ENCODE peak calls at places on chromosomes 7 and 10, in seven cellular contexts. H, A, X, Y, I, Z and V are unnamed samples.

GRCh38 chr7:129136887-129137647 is 7.4 kb upstream of the TSPAN33 start:
- DNase-seq in Y (no peak), I (no peak), Z (no peak), H (no peak), X (no peak), A (no peak), V (no peak)

GRCh38 chr7:139118234-139118802 is 8.8 kb upstream of the ZC3HAV1 start:
- DNase-seq in X (no peak), H (peak), Y (no peak), A (no peak), I (no peak), Z (no peak), V (no peak)

GRCh38 chr10:71258446-71259145 is 46.2 kb downstream of the UNC5B start:
- DNase-seq in X (no peak), I (no peak), Y (peak), H (no peak), Z (no peak), A (no peak), V (no peak)

GRCh38 chr10:25614652-25615051 is 319.4 kb upstream of the MYO3A start:
- DNase-seq in X (no peak), I (no peak), H (no peak), A (no peak), Y (no peak), Z (no peak), V (no peak)

GRCh38 chr7:55083206-55083605 is 64.4 kb downstream of the EGFR start:
- DNase-seq in Y (no peak), Z (no peak), A (no peak), X (no peak), H (no peak), I (no peak), V (no peak)

GRCh38 chr7:159107052-159107892 is 37.4 kb downstream of the VIPR2 start:
- DNase-seq in Y (peak), Z (no peak), X (no peak), I (no peak), A (no peak), H (no peak), V (peak)

GRCh38 chr7:13282377-13282980 is 595.0 kb downstream of the ARL4A start:
- DNase-seq in I (no peak), A (no peak), Z (no peak), H (no peak), Y (no peak), X (no peak), V (no peak)

GRCh38 chr7:139709460-139709859 is 68.3 kb downstream of the HIPK2 start:
- DNase-seq in X (no peak), I (peak), A (no peak), Y (no peak), H (no peak), Z (no peak), V (no peak)

GRCh38 chr7:24949884-24950283 is 30.1 kb downstream of the OSBPL3 start:
- DNase-seq in Y (no peak), A (no peak), X (no peak), Z (no peak), I (no peak), H (no peak), V (no peak)

GRCh38 chr10:113187066-113187777 is 237.2 kb downstream of the TCF7L2 start:
- DNase-seq in Z (no peak), X (no peak), A (no peak), Y (peak), I (peak), H (no peak), V (peak)

GRCh38 chr10:86389441-86390193 is 23.0 kb upstream of the GRID1 start:
- DNase-seq in I (no peak), X (no peak), Z (peak), H (no peak), Y (peak), A (no peak), V (no peak)

GRCh38 chr10:70540089-70540788 is 61.7 kb downstream of the PALD1 start:
- DNase-seq in X (no peak), Z (no peak), Y (no peak), H (no peak), A (no peak), I (no peak), V (no peak)

GRCh38 chr7:98724591-98724990 is 107.5 kb downstream of the NPTX2 start:
- DNase-seq in H (no peak), I (no peak), Y (no peak), A (no peak), Z (no peak), X (no peak), V (no peak)

GRCh38 chr10:4051408-4052151 is 266.6 kb upstream of the KLF6 start:
- DNase-seq in I (no peak), X (no peak), A (no peak), Y (no peak), Z (no peak), H (no peak), V (no peak)

GRCh38 chr10:69549959-69550358 is 23.3 kb downstream of the NEUROG3 start:
- DNase-seq in X (no peak), H (no peak), I (no peak), A (no peak), Y (no peak), Z (no peak), V (no peak)

GRCh38 chr10:129888784-129889616 is 75.1 kb downstream of the EBF3 start:
- DNase-seq in A (no peak), I (no peak), Z (peak), X (no peak), H (peak), Y (peak), V (no peak)

GRCh38 chr7:145105561-145105960 is 269.7 kb upstream of the TPK1 start:
- DNase-seq in X (no peak), A (no peak), Y (no peak), I (no peak), H (no peak), Z (no peak), V (no peak)

GRCh38 chr10:69222157-69223027 is 2.3 kb downstream of the HKDC1 start:
- DNase-seq in A (peak), H (peak), Z (peak), I (no peak), Y (no peak), X (peak), V (no peak)

GRCh38 chr7:142808802-142809583 is 38.2 kb downstream of the PRSS2 start:
- DNase-seq in I (no peak), A (peak), Y (no peak), H (no peak), Z (no peak), X (peak), V (no peak)

GRCh38 chr10:119817991-119818888 is 54.4 kb downstream of the MCMBP start:
- DNase-seq in Z (no peak), H (no peak), Y (peak), A (peak), X (no peak), I (peak), V (peak)

DNA sequence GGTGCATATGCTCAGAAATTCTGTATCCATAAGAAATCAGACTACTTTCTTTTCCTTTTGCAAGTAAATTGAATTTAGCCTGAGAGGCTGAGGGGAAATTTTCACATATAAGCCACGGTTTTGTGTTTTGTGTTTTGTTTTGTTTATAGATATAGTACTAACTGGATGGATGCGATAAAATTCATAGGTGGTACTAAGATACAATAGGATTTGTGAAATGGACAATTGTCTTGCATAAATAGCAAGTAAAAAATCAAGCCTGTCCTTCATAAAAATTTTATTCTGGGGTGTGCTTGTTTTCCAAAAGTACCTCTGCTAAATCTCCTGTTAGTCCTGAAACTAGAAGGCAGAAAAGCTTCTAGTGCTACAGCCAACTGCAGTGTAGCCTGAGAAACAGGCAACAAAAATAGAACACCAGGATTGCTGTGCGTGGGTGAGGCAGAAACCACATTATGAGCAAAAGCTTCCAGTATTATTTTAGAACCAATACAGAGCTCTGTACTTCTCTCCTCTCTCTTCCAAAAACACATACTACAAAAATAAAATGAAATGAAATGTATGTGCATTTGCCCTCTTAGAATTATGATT is 634 bp upstream of the HDAC9 start:
- DNase-seq in I (no peak), Z (no peak), A (no peak), Y (no peak), H (no peak), X (no peak), V (no peak)
- H3K4me3 ChIP-seq in I (peak), Z (no peak), A (peak), Y (no peak), H (no peak), X (no peak), V (peak)

DNA sequence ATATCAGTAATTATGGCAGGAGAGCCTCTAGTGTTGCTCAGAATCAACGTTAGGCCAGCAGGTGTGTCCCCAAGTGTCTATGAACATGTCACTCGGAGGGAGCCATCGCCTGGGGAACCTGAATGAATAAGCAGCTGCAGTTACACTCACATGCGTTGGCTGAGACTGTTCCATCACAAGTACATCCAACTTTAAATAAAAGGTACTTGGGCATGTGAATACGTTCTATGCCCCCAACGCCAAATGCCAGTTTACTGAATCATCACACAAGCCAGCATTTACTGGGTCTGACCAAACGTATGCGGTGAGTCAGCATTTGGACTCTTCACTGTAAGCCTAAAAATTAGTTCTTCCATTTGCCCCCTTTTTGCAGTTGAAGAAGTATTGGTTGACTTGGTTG is 207.6 kb upstream of the PLXNA4 start:
- DNase-seq in Z (no peak), X (no peak), I (no peak), H (no peak), Y (no peak), A (no peak), V (peak)
- H3K4me3 ChIP-seq in Z (no peak), X (no peak), I (no peak), H (no peak), Y (no peak), A (no peak), V (no peak)

DNA sequence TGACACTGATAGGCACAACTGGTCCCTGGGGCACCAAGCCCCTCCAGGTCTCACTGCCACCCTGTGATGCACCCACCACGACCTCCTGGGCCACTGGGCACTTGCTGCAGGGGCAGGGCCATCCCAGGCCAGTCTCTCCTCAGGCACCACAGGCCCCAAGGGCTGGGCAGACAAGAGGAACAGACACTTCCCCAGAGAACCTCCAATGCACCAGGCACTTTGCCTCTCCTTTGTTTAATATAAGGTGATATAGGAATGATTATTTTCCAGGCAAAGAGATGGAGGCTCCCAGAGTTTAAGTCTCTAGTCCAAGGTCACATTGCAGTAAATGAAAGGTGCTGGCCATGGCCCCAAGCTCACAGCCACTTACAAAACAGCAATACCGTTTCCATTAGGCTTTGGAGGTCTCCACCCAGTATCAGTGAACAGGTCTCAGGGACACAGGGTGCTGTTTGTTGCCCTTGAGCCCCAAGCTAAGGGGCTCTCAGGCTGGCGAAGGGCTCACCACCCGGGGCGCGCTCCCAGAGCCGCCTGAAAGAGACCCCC is 4.5 kb downstream of the DEPP1 start:
- DNase-seq in Z (no peak), H (no peak), Y (peak), X (no peak), I (no peak), A (no peak), V (no peak)
- H3K4me3 ChIP-seq in Z (peak), H (peak), Y (no peak), X (peak), I (peak), A (peak), V (peak)

GRCh38 chr10:6592080-6592479 is 12.0 kb upstream of the PRKCQ start:
- DNase-seq in H (no peak), Y (no peak), X (no peak), A (no peak), I (no peak), Z (no peak), V (no peak)
- H3K4me3 ChIP-seq in H (no peak), Y (no peak), X (peak), A (no peak), I (no peak), Z (no peak), V (no peak)

GRCh38 chr10:124737708-124738107 is 6.5 kb downstream of the FAM53B start:
- DNase-seq in X (no peak), I (no peak), A (no peak), Y (no peak), H (no peak), Z (no peak), V (no peak)

GRCh38 chr10:124738441-124738840 is 5.7 kb downstream of the FAM53B start:
- DNase-seq in Z (no peak), X (no peak), H (no peak), A (no peak), I (no peak), Y (no peak), V (no peak)

GRCh38 chr10:124735491-124736286 is 8.5 kb downstream of the FAM53B start:
- DNase-seq in H (no peak), X (no peak), Y (no peak), Z (no peak), A (no peak), I (no peak), V (no peak)

GRCh38 chr10:124736491-124737136 is 7.6 kb downstream of the FAM53B start:
- DNase-seq in Y (peak), I (no peak), X (no peak), Z (no peak), H (no peak), A (peak), V (peak)

GRCh38 chr10:124737221-124737620 is 7.0 kb downstream of the FAM53B start:
- DNase-seq in I (no peak), A (no peak), Y (no peak), X (no peak), Z (no peak), H (no peak), V (no peak)
- H3K4me3 ChIP-seq in I (no peak), A (no peak), Y (no peak), X (no peak), Z (no peak), H (no peak), V (no peak)

DNA sequence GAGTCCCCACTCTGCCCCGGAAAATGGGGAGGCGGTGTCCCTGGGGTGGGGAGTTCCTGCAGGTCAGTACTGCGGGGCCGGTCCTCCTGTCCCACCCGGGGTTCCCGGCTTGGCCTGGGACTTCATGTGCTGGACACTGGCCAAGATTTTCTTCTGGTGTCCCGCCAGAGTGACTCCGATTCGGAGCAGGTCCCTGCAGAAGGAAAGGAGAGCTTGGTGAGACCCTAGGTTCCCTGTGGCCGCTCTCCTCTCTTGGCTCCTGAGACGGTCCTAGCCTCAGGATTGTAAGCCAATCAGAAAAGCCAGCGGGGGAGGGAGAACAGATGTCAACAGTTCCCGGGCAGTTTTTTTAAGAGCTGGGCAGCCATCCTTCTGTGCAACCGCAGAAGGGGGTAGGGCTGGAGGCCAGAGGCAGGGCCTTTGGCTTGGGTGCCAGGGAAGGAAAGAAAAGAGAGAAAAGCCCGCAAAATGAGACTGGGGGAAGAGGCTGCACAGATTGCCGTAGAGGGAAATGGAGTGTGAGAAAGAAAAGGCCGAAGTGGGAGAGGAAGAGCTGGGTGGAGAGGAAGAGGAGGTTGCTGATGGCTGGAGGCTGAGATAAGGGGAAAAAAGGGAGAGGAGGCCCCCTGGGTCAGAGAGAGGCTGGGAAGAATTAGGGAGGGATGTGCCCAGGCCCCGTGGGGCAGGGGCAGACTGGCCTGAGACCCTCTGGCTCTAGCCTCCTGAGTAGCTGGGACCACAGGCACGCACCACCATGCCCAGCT is 23.7 kb downstream of the EPHB4 start:
- DNase-seq in H (no peak), Y (peak), X (no peak), Z (no peak), A (peak), I (peak), V (peak)
- H3K4me3 ChIP-seq in H (no peak), Y (no peak), X (no peak), Z (no peak), A (no peak), I (no peak), V (no peak)

GRCh38 chr7:127733976-127734375 is 82.0 kb downstream of the SND1 start:
- DNase-seq in H (no peak), I (no peak), X (no peak), Z (no peak), A (no peak), Y (no peak), V (no peak)

GRCh38 chr7:127736511-127736910 is 84.5 kb downstream of the SND1 start:
- DNase-seq in H (no peak), X (no peak), Y (no peak), Z (no peak), A (no peak), I (no peak), V (no peak)

GRCh38 chr7:127732306-127732705 is 80.3 kb downstream of the SND1 start:
- DNase-seq in Y (no peak), X (no peak), H (no peak), Z (no peak), I (no peak), A (no peak), V (no peak)

GRCh38 chr7:127730658-127731276 is 78.8 kb downstream of the SND1 start:
- DNase-seq in Y (no peak), I (no peak), A (no peak), Z (peak), H (no peak), X (no peak), V (no peak)

DNA sequence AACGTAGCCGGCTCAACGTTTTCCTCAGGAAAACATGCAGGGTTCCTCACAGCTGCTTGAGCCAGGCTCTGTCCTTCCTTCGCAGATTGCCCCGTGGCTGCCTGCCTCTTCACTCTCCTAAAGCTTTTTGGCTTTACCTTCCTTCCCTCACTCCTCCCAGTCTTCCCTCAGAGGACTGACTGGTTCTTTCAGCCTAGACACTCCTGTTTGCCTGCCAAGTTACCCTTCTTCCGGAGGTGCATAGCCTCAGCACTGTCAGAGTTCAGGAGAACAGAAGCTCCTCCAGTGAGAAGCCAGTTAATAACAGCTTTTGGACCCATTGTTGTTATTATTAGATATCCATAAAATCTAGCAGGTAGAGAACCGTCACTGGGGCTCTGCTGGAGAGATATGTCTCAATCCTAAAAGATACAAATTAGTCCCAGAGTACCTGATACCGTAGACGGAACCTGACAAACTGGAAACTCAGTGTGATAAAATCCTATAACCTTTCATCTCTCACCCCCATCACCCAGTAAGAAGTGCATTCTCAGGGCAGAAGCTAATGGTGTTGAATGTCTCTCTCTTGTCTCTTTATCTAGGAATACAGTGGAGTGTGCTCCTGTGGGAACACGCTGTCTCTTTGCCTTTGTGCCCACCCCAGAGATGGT is 79.6 kb downstream of the SND1 start:
- DNase-seq in H (no peak), Z (no peak), Y (no peak), A (no peak), I (no peak), X (no peak), V (no peak)
- H3K4me3 ChIP-seq in H (no peak), Z (no peak), Y (no peak), A (no peak), I (no peak), X (no peak), V (no peak)

DNA sequence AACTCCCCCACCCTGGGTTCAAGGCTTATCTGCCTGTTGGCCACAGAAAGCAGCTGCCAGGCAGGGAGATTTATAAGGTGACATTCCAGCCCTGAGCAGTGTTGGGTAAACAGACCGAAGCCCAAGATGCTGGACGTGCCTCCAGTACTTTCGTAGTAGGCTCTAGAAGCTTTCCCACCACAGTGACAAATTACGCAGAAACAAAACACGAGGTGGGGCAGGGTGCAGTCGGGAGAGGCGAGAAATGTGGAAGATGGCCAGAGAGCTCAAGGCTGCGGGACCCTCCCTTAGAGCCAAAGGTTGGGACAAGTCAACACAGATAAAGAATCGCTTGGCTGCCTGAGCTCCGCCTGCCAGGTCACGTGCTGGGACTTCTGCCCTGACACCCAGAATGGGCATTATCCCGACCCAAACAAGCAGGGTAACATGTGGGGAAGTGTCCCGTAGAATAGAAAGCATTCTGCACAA is 41.0 kb downstream of the CCDC3 start:
- DNase-seq in Y (no peak), H (peak), I (peak), Z (no peak), A (no peak), X (no peak), V (no peak)
- H3K4me3 ChIP-seq in Y (no peak), H (no peak), I (peak), Z (no peak), A (no peak), X (no peak), V (no peak)

GRCh38 chr7:26657139-26657753 is 207.1 kb downstream of the SKAP2 start:
- DNase-seq in H (no peak), A (no peak), I (no peak), X (no peak), Y (no peak), Z (no peak), V (no peak)
- H3K4me3 ChIP-seq in H (no peak), A (no peak), I (no peak), X (no peak), Y (no peak), Z (no peak), V (no peak)